ENCODE peak calls at places on chromosomes 16 and 17, in five cellular contexts. One of them, this sample, is unnamed.
A peak's percentile ranks its signal among the peaks of the same experiment; 100 is the strongest.

GRCh38 chr16:2213817-2214720 is 571 bp downstream of the PGP start:
- DNase-seq in H1: no peak
- DNase-seq in HepG2: no peak
- DNase-seq in GM12878: no peak
- DNase-seq in K562: no peak
- DNase-seq in this sample: no peak

GRCh38 chr16:50309527-50310307 is 43.4 kb downstream of the ADCY7 start:
- DNase-seq in H1: no peak
- DNase-seq in HepG2: peak; percentile 82
- DNase-seq in GM12878: no peak
- DNase-seq in K562: no peak
- DNase-seq in this sample: no peak

GRCh38 chr17:38448208-38448776 is 20.0 kb downstream of the ARHGAP23 start:
- DNase-seq in H1: no peak
- DNase-seq in HepG2: no peak
- DNase-seq in GM12878: no peak
- DNase-seq in K562: no peak
- DNase-seq in this sample: no peak

GRCh38 chr17:31392856-31393748 is 1.6 kb downstream of the RAB11FIP4 start:
- DNase-seq in H1: peak; percentile 46
- DNase-seq in HepG2: no peak
- DNase-seq in GM12878: no peak
- DNase-seq in K562: no peak
- DNase-seq in this sample: no peak

GRCh38 chr17:954431-955164 is 25.0 kb downstream of the NXN start:
- DNase-seq in H1: no peak
- DNase-seq in HepG2: peak; percentile 90
- DNase-seq in GM12878: no peak
- DNase-seq in K562: no peak
- DNase-seq in this sample: peak; percentile 90

GRCh38 chr16:23519282-23519681 is 9.0 kb upstream of the GGA2 start:
- DNase-seq in H1: no peak
- DNase-seq in HepG2: no peak
- DNase-seq in GM12878: no peak
- DNase-seq in K562: peak; percentile 82
- DNase-seq in this sample: no peak

GRCh38 chr16:86986136-86986535 is 331.1 kb downstream of the C16orf95 start:
- DNase-seq in H1: no peak
- DNase-seq in HepG2: no peak
- DNase-seq in GM12878: no peak
- DNase-seq in K562: no peak
- DNase-seq in this sample: no peak

GRCh38 chr16:3485821-3486505 is 9.3 kb downstream of the C16orf90 start:
- DNase-seq in H1: no peak
- DNase-seq in HepG2: no peak
- DNase-seq in GM12878: no peak
- DNase-seq in K562: no peak
- DNase-seq in this sample: peak; percentile 36

GRCh38 chr16:56551796-56552738 is 12.8 kb upstream of the MT4 start:
- DNase-seq in H1: no peak
- DNase-seq in HepG2: peak; percentile 84
- DNase-seq in GM12878: no peak
- DNase-seq in K562: no peak
- DNase-seq in this sample: no peak

GRCh38 chr17:9291912-9292562 is 270.7 kb downstream of the NTN1 start:
- DNase-seq in H1: peak; percentile 66
- DNase-seq in HepG2: peak; percentile 8
- DNase-seq in GM12878: no peak
- DNase-seq in K562: peak; percentile 30
- DNase-seq in this sample: peak; percentile 60

GRCh38 chr16:72974142-72974769 is 73.7 kb downstream of the ZFHX3 start:
- DNase-seq in H1: no peak
- DNase-seq in HepG2: no peak
- DNase-seq in GM12878: no peak
- DNase-seq in K562: no peak
- DNase-seq in this sample: no peak

GRCh38 chr16:87422106-87422505 is 30.0 kb downstream of the MAP1LC3B start:
- DNase-seq in H1: no peak
- DNase-seq in HepG2: no peak
- DNase-seq in GM12878: no peak
- DNase-seq in K562: no peak
- DNase-seq in this sample: no peak

GRCh38 chr16:21277927-21278706 is at the start of gene CRYM:
- DNase-seq in H1: peak; percentile 91
- DNase-seq in HepG2: peak; percentile 35
- DNase-seq in GM12878: no peak
- DNase-seq in K562: peak; percentile 85
- DNase-seq in this sample: peak; percentile 82

GRCh38 chr17:82819015-82819414 is 20.8 kb downstream of the ZNF750 start:
- DNase-seq in H1: no peak
- DNase-seq in HepG2: no peak
- DNase-seq in GM12878: no peak
- DNase-seq in K562: no peak
- DNase-seq in this sample: no peak

GRCh38 chr17:78112508-78113471 is 15.8 kb downstream of the TMC6 start:
- DNase-seq in H1: peak; percentile 100
- DNase-seq in HepG2: peak; percentile 52
- DNase-seq in GM12878: no peak
- DNase-seq in K562: peak; percentile 87
- DNase-seq in this sample: peak; percentile 73

GRCh38 chr17:79711715-79712305 is 18.9 kb upstream of the ENPP7 start:
- DNase-seq in H1: no peak
- DNase-seq in HepG2: no peak
- DNase-seq in GM12878: no peak
- DNase-seq in K562: no peak
- DNase-seq in this sample: no peak

DNA sequence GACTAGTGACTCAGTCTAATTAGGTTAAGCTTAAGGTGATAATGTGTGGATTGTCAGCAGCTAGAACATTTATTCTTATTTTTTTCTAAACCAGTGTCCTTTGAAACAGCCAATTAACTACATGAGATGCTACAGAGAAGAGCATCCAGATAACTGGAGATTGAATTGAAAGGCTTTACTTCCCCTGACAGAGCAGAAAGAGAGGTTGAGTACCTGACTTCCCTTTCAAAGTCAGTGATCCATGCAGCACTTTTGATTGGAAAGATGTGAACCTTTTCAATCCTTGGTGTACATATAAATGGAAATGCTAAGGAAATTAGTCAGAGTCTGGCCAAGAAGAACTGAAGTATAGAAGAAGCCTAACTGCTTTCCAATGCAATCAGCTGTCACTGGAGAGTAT is 653.8 kb downstream of the CDH8 start:
- DNase-seq in H1: no peak
- DNase-seq in HepG2: no peak
- DNase-seq in GM12878: no peak
- DNase-seq in K562: no peak
- DNase-seq in this sample: no peak
- TF ChIP-seq CEBPB in H1: no peak
- TF ChIP-seq CEBPB in HepG2: no peak
- TF ChIP-seq CEBPB in GM12878: no peak
- TF ChIP-seq CEBPB in K562: no peak
- TF ChIP-seq CEBPB in this sample: no peak

DNA sequence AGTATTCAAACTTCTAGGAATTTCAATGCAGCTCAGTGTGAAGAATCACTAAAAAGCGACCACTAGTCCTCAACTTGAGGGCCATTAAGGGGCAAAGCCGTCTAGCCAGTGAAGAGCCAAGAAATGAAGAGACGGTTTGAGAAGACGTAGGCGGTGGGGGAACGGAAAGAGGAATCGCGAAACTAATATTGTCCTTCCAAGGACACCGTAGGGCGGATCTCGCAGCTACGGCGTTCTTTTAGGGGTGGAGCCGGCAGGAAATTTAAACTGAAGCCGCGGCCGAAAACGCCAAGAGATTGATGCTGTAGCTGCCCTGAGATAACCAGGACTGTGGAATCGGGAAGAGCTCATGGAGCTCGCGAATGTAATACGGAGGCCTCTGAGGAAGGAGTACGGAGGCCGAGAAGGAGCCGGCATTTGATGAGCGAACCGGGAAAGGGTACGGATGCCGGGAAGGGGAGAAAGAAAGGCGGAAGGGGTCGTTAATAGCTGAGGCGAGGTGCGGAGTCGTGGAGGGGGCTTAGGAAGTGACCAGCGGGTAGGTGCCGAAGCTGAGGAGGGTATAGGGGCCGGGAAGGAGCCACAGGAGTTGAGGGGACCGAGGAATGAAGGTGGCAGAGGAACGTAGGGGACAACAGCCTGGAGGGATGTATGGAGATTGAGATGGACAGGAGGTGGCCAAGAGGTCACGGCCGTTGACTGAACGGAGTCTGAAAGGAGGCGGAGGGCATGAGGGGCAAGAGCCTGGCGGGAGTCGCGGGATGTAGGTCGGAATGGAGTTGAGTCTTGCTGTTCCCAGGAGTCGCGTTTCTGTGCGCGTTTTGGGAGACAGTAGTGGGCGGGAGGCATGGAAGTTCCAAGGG is at the start of gene DBF4B:
- DNase-seq in H1: peak; percentile 85
- DNase-seq in HepG2: peak; percentile 81
- DNase-seq in GM12878: peak; percentile 78
- DNase-seq in K562: peak; percentile 89
- DNase-seq in this sample: peak; percentile 95
- TF ChIP-seq MAX in H1: no peak
- TF ChIP-seq MAX in HepG2: peak; percentile 64
- TF ChIP-seq MAX in GM12878: no peak
- TF ChIP-seq MAX in K562: peak; percentile 57
- TF ChIP-seq MAX in this sample: peak; percentile 89

GRCh38 chr17:28657756-28658155 is 4.0 kb downstream of the SDF2 start:
- DNase-seq in H1: no peak
- DNase-seq in HepG2: no peak
- DNase-seq in GM12878: no peak
- DNase-seq in K562: no peak
- DNase-seq in this sample: no peak

GRCh38 chr17:28663723-28664122 is 1.7 kb downstream of the SUPT6H start:
- DNase-seq in H1: no peak
- DNase-seq in HepG2: no peak
- DNase-seq in GM12878: no peak
- DNase-seq in K562: no peak
- DNase-seq in this sample: no peak

GRCh38 chr17:28662527-28662829 is 473 bp downstream of the SUPT6H start:
- DNase-seq in H1: no peak
- DNase-seq in HepG2: no peak
- DNase-seq in GM12878: no peak
- DNase-seq in K562: no peak
- DNase-seq in this sample: no peak

GRCh38 chr17:28665994-28666393 is 4.0 kb downstream of the SUPT6H start:
- DNase-seq in H1: no peak
- DNase-seq in HepG2: no peak
- DNase-seq in GM12878: no peak
- DNase-seq in K562: no peak
- DNase-seq in this sample: no peak

DNA sequence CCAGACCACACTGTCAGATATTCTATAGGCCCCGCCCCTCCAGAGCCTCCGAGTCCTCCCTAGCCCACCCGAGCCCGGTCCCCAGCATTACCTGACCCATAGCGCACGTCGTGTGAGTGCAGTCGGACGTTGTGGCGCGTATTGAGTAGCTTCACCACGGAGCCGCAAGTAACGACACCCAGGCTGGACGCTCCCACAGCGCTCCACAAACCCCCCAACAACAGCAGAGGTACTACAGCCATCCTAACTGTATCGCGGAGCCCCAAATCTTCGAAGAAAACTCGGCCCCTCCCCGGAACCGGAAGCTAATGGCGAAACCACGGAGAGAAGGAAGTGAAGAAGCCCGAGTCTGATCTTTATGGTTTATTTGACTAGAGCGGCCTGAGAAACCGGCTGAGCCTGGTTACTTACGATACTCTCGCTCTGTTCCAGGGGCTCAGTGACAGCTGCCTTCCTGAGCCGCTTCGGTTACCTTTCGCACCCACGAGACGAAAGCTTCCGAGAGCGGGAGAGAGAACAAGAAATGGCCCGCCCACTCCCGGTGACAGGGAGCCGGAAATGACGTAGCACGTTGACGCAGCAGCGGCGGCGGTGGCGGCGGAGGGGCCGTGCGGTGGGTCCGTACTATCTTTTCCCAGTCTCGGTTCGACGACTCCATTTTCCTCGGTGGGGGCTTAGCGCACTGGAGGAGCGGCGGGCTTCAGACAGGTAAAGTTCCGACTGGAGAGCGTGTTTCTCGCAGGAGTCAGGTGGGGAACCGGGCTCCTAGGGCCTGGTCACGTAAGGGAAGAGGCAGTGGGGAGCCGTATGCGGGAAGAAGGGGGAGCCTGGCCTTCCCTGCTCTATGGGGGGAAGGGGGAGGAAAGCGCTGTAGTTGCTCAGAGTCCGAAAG is at the start of the genes SDF2 and SUPT6H:
- DNase-seq in H1: peak; percentile 98
- DNase-seq in HepG2: peak; percentile 81
- DNase-seq in GM12878: peak; percentile 72
- DNase-seq in K562: peak; percentile 92
- DNase-seq in this sample: peak; percentile 92
- TF ChIP-seq EP300 in H1: no peak
- TF ChIP-seq EP300 in HepG2: no peak
- TF ChIP-seq EP300 in GM12878: no peak
- TF ChIP-seq EP300 in K562: no peak
- TF ChIP-seq EP300 in this sample: no peak

DNA sequence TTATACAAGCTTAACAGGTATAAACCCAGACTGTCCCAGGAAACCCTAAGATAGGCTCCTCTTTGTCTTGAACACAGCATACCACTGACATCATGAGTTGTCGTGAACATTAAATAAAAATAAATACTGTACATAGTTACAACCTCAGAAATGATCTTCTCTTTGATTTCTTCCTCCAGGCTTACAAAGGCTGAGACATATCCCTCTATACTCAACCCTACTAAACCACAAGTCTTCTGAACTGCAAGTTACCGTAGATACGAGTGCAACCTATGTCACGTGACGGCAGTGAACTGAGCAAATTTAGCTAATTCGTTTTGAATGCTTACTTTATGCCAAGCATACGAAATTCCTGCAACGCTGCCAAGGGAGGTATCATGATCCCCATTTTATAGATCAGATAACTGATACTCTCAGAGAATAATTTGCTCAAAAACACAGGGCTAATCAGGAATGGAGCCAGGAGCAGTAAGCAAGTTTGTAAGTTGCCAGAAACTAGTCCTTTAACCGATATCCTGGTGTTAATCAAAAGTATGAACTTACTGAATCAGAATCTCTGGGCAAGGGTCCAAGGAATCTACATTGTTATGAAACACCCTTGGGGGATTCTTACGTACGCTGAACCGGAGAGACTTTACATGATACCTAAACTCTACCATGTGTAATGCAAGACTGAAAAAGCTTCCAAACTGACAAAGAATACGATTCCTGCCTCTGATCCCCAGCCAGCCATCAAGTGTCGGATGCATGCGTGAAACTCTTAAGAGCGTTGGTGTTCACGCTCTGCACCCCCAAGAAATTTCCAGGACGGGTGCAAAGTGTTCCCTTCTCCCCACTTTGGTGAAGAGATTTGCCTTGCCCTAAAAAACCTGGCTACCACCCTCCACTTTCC is 106.2 kb downstream of the XYLT1 start:
- DNase-seq in H1: no peak
- DNase-seq in HepG2: no peak
- DNase-seq in GM12878: no peak
- DNase-seq in K562: no peak
- DNase-seq in this sample: no peak
- TF ChIP-seq CEBPB in H1: no peak
- TF ChIP-seq CEBPB in HepG2: no peak
- TF ChIP-seq CEBPB in GM12878: no peak
- TF ChIP-seq CEBPB in K562: no peak
- TF ChIP-seq CEBPB in this sample: no peak

This sample was measured in A549.